ENCODE peak calls at places on chromosome 20, in five cellular contexts. K is K562, W is SK-N-SH, U is GM12878, B is H1. X is an unnamed sample.

GRCh38 chr20:49885558-49886332 is 29.6 kb downstream of the SPATA2 start:
- DNase-seq in K (no peak), W (no peak), U (no peak), B (no peak), X (no peak)

GRCh38 chr20:39253051-39253682 is 291.0 kb downstream of the DHX35 start:
- DNase-seq in K (no peak), W (no peak), U (no peak), B (no peak), X (no peak)

GRCh38 chr20:23627501-23627900 is 10.3 kb downstream of the CST3 start:
- DNase-seq in K (no peak), W (no peak), U (no peak), B (no peak), X (no peak)

GRCh38 chr20:62437985-62438384 is 10.6 kb upstream of the RBBP8NL start:
- DNase-seq in K (no peak), W (no peak), U (no peak), B (no peak), X (no peak)

GRCh38 chr20:3652646-3653596 is 10.3 kb downstream of the GFRA4 start:
- DNase-seq in K (peak), W (no peak), U (no peak), B (no peak), X (no peak)

GRCh38 chr20:36462440-36463211 is 78.7 kb upstream of the MYL9 start:
- DNase-seq in K (peak), W (peak), U (no peak), B (peak), X (no peak)

GRCh38 chr20:59020938-59021551 is 1.8 kb downstream of the TUBB1 start:
- DNase-seq in K (peak), W (no peak), U (no peak), B (no peak), X (no peak)

GRCh38 chr20:22623211-22623610 is 38.8 kb upstream of the FOXA2 start:
- DNase-seq in K (no peak), W (no peak), U (no peak), B (no peak), X (peak)

GRCh38 chr20:58583141-58583540 is 67.9 kb upstream of the APCDD1L start:
- DNase-seq in K (no peak), W (no peak), U (no peak), B (no peak), X (no peak)

GRCh38 chr20:60583741-60584140 is 625.5 kb downstream of the CDH26 start:
- DNase-seq in K (no peak), W (no peak), U (no peak), B (no peak), X (no peak)

GRCh38 chr20:63709149-63709527 is 1.3 kb downstream of the ZGPAT start:
- DNase-seq in K (no peak), W (no peak), U (no peak), B (no peak), X (no peak)

GRCh38 chr20:63707558-63708300 is at the start of the genes ARFRP1 and ZGPAT:
- DNase-seq in K (peak), W (peak), U (no peak), B (peak), X (peak)

GRCh38 chr20:63706852-63707557 is 771 bp downstream of the ARFRP1 start:
- DNase-seq in K (peak), W (peak), U (no peak), B (peak), X (peak)

GRCh38 chr20:63706027-63706695 is 1.6 kb downstream of the ARFRP1 start:
- DNase-seq in K (no peak), W (no peak), U (no peak), B (no peak), X (no peak)

DNA sequence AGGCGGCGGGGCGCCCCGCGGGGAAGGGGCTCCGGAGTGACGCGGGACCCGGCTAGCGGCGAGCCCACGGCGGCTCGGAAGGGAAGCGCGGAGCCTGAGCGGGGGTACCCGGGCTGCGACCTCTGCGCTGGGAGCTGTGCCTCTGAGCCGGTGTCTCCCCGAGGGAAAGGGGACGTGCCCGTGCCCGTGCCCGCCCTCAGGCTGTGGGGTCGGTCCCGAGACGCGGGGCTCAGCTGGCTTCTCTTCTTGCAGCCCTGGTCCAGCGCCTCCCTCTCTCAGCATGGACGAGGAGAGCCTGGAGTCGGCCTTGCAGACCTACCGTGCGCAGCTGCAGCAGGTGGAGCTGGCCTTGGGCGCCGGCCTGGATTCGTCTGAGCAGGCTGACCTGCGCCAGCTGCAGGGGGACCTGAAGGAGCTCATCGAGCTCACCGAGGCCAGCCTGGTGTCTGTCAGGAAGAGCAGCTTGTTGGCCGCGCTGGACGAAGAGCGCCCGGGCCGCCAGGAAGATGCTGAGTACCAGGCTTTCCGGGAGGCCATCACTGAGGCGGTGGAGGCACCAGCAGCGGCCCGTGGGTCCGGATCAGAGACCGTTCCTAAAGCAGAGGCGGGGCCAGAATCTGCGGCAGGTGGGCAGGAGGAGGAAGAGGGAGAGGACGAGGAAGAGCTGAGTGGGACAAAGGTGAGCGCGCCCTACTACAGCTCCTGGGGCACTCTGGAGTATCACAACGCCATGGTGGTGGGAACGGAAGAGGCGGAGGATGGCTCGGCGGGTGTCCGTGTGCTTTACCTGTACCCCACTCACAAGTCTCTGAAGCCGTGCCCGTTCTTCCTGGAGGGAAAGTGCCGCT is 686 bp downstream of the ZGPAT start:
- DNase-seq in K (no peak), W (peak), U (no peak), B (peak), X (no peak)
- TF ChIP-seq JUND in K (no peak), W (no peak), U (no peak), B (no peak), X (no peak)

DNA sequence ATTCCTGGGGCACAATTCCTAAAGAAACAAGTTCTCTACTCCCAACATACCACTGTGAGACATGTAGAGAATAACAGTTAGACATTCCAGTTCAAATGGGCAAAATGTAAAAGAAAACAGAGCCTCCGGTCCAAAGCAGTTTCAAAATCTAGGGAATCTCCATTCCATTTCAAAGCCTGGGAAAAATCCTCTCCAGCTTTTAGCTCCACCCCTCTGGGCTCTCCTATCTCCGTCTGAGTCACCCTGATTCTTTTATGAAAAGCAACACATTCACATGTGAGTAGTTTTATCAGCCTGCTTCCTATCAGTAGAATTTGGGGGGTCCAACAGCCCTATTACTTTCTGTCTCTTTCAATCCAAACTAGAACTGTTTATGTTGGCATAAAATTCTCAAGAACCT is 3.7 kb downstream of the CSNK2A1 start:
- DNase-seq in K (peak), W (no peak), U (no peak), B (no peak), X (peak)
- TF ChIP-seq GABPA in K (no peak), W (no peak), U (no peak), B (no peak), X (no peak)

GRCh38 chr20:16661738-16662137 is 68.1 kb upstream of the SNRPB2 start:
- DNase-seq in K (no peak), W (no peak), U (no peak), B (no peak), X (no peak)
- TF ChIP-seq JUND in K (no peak), W (no peak), U (no peak), B (no peak), X (no peak)

GRCh38 chr20:46650575-46651090 is 626 bp downstream of the SLC13A3 start:
- DNase-seq in K (no peak), W (no peak), U (no peak), B (no peak), X (no peak)

GRCh38 chr20:46651091-46651962 is at the start of gene SLC13A3:
- DNase-seq in K (no peak), W (peak), U (no peak), B (peak), X (peak)

GRCh38 chr20:46648903-46649649 is 2.2 kb downstream of the SLC13A3 start:
- DNase-seq in K (peak), W (no peak), U (no peak), B (no peak), X (peak)

GRCh38 chr20:46649650-46649949 is 1.7 kb downstream of the SLC13A3 start:
- DNase-seq in K (no peak), W (no peak), U (no peak), B (no peak), X (no peak)

DNA sequence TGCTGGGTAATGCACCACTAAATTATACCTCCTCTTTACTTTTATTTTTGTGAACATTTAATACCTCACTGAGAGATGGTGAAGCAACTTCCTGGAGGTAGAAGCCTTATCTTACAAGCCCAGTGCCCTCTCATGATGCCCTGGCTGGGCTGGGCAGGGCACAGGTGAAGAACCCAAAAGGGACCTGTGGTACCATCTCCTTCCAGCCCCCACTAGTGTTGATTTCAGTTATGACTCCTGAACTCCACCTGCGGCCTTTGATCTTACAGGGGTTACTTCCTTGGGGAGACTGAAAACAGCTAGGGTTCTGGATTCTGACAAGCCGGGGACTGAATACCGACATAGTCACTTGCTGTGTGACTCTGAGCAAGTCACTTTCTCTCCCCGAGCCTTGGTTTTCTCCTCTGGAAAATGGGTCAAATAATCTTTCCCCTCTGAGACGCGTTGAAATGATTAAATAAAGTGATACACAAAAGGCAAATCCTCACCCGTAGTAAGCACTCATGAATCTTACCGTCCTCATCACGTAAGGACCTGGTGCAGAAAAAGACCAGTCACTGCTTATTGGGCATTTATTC is 1.2 kb downstream of the SLC13A3 start:
- DNase-seq in K (no peak), W (no peak), U (no peak), B (no peak), X (peak)
- TF ChIP-seq GABPA in K (no peak), W (no peak), U (no peak), B (no peak), X (no peak)

DNA sequence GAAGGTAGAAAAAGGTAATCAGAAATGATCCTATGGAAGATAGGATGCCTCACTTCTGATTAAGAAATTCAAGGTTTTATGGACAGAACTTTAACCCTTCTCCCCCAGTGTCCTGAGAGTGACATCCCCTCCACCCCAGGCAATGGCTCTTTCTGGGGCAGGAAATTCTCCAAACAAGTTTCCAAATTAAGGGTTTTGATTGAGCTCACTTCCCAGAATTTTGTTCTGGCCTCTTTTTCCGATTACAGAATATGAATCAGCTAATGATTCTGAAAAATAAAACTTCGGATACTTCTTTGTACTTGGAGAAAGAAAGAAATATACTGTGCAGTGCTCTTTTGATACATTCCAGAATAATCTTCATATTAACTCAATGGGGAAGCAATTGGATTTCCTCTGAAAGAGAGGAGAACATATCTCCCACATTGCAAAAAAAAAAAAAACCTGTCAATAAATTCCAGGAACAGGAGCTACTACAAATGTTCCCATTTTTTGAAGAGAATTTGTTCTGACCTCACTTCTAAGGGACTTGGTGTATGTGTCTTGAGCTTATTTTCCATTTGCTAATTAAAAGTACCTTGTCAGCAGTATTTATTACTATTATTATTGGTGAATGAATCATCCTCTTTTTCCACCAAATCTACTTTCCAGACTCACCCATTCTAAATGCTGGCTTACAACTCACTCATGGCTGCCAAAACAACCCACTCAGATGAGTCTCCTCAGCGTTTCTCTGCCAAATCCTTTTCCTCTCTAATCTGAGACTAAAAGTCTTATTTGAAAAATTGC is 33.0 kb upstream of the TASP1 start:
- DNase-seq in K (no peak), W (no peak), U (no peak), B (no peak), X (no peak)
- TF ChIP-seq JUND in K (no peak), W (no peak), U (no peak), B (no peak), X (no peak)

DNA sequence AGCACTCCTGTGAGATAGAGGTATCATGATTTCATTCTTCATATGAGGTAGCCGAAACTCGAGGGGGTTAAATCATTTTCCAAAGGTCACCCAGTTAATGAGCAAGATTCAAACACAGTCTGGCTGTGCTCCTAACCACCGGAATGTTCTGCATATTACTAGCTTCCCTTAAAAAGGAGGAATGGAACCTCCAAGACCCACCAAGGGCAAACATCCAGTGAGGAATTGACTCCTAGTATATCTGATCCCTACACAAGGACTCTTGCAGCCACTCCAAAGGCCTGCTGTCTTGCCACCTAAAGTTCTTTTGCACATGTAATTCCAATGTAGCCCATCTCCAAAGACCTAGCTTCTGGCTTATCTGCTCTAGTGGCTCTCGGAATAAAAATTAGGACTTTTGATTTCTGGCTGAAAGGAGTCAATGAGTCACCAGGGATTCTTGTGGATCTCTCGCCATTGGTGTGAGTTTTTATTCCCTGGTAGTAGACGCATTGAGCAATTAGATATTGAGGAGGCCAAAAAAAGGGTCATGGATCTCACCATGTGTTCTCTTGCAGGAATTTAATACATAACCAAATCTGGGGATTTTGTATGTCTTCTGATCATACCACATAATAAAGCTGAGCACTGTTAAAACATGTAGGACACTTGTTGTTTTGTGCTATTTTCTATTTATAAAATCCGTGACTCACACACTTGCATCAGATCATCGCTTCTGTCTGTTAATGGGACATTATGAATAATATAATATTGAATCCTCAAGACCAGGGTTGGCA is 9.1 kb downstream of the BCAS1 start:
- DNase-seq in K (no peak), W (no peak), U (no peak), B (no peak), X (no peak)
- TF ChIP-seq GABPA in K (no peak), W (no peak), U (no peak), B (no peak), X (no peak)

DNA sequence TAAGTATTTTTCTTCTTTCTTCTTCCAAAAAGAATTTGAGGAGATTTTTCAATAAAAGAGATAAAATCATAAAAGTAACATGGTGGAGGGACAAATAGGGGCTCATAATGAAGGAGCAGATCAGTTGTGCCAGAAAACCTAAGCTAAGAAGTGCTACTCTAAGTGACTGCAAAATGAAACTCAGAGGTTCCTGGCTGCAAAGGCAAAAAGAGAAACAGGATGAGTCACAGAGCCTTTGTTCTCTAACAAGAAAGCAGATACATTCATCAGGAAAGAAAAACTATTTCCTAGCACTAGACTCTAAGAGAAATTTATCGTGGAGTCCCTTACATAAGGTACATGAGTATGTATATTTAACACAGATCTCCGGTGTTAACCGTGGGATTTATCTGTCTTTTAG is 49.8 kb downstream of the TSHZ2 start:
- DNase-seq in K (no peak), W (no peak), U (no peak), B (no peak), X (no peak)
- TF ChIP-seq JUND in K (no peak), W (no peak), U (no peak), B (no peak), X (no peak)

GRCh38 chr20:63628246-63628975 is 1.5 kb upstream of the GMEB2 start:
- DNase-seq in K (peak), W (peak), U (peak), B (no peak), X (peak)
- TF ChIP-seq GABPA in K (peak), W (peak), U (peak), B (no peak), X (peak)

X was measured in HepG2.